ENCODE peak calls at places on chromosome 3, in four cellular contexts. O, M, C and A are unnamed samples.

GRCh38 chr3:22117751-22118346 is 366.8 kb upstream of the ZNF385D start:
- DNase-seq in O (peak; percentile 53), M (no peak), C (peak; percentile 34), A (peak; percentile 11)

GRCh38 chr3:15386352-15386751 is 41.0 kb downstream of the METTL6 start:
- DNase-seq in O (no peak), M (no peak), C (no peak), A (no peak)

GRCh38 chr3:37962906-37963486 is 27.6 kb upstream of the VILL start:
- DNase-seq in O (no peak), M (no peak), C (no peak), A (no peak)

GRCh38 chr3:28210968-28211713 is 30.3 kb upstream of the CMC1 start:
- DNase-seq in O (no peak), M (no peak), C (no peak), A (no peak)

GRCh38 chr3:167691366-167691765 is 37.6 kb upstream of the WDR49 start:
- DNase-seq in O (no peak), M (no peak), C (no peak), A (no peak)

GRCh38 chr3:181723064-181723463 is 11.3 kb downstream of the SOX2 start:
- DNase-seq in O (no peak), M (no peak), C (no peak), A (no peak)

GRCh38 chr3:134487406-134487805 is 1.5 kb downstream of the CEP63 start:
- DNase-seq in O (no peak), M (no peak), C (no peak), A (no peak)

GRCh38 chr3:8386221-8386620 is 115.4 kb upstream of the LMCD1 start:
- DNase-seq in O (no peak), M (no peak), C (no peak), A (no peak)

GRCh38 chr3:125054436-125055164 is 1.2 kb downstream of the HEG1 start:
- DNase-seq in O (peak; percentile 26), M (no peak), C (peak; percentile 85), A (no peak)

GRCh38 chr3:82572721-82573120 is 811.3 kb upstream of the GBE1 start:
- DNase-seq in O (no peak), M (no peak), C (no peak), A (no peak)

GRCh38 chr3:125585595-125586223 is 9.6 kb downstream of the OSBPL11 start:
- DNase-seq in O (peak; percentile 64), M (no peak), C (peak; percentile 56), A (peak; percentile 60)

GRCh38 chr3:127151992-127152391 is 40.9 kb upstream of the PRR23E start:
- DNase-seq in O (no peak), M (no peak), C (no peak), A (no peak)

GRCh38 chr3:41155834-41156233 is 43.5 kb upstream of the CTNNB1 start:
- DNase-seq in O (no peak), M (no peak), C (no peak), A (no peak)

GRCh38 chr3:81601707-81602305 is 159.6 kb downstream of the GBE1 start:
- DNase-seq in O (no peak), M (no peak), C (no peak), A (no peak)

GRCh38 chr3:138479355-138479964 is 45.0 kb downstream of the ESYT3 start:
- DNase-seq in O (peak; percentile 44), M (no peak), C (peak; percentile 50), A (peak; percentile 58)

GRCh38 chr3:10542518-10542917 is 37.1 kb upstream of the ATP2B2 start:
- DNase-seq in O (no peak), M (no peak), C (no peak), A (no peak)

GRCh38 chr3:21954709-21955108 is 203.7 kb upstream of the ZNF385D start:
- DNase-seq in O (no peak), M (no peak), C (no peak), A (no peak)

GRCh38 chr3:81186412-81186811 is 575.0 kb downstream of the GBE1 start:
- DNase-seq in O (no peak), M (no peak), C (no peak), A (no peak)

GRCh38 chr3:144060881-144061280 is 89.3 kb downstream of the DIPK2A start:
- DNase-seq in O (no peak), M (no peak), C (no peak), A (no peak)

GRCh38 chr3:63450023-63450422 is 171.9 kb downstream of the SYNPR start:
- DNase-seq in O (no peak), M (no peak), C (no peak), A (no peak)

GRCh38 chr3:155024006-155024638 is 56.0 kb upstream of the MME start:
- DNase-seq in O (no peak), M (no peak), C (no peak), A (no peak)

GRCh38 chr3:87191641-87192040 is 35.5 kb upstream of the CHMP2B start:
- DNase-seq in O (no peak), M (no peak), C (no peak), A (no peak)

GRCh38 chr3:85475346-85475745 is 516.6 kb downstream of the CADM2 start:
- DNase-seq in O (no peak), M (no peak), C (no peak), A (no peak)

GRCh38 chr3:77196146-77196545 is 156.2 kb downstream of the ROBO2 start:
- DNase-seq in O (no peak), M (no peak), C (no peak), A (no peak)

GRCh38 chr3:32219537-32219936 is 18.9 kb upstream of the CMTM8 start:
- DNase-seq in O (peak; percentile 10), M (no peak), C (no peak), A (no peak)

GRCh38 chr3:129602730-129603560 is 3.5 kb downstream of the PLXND1 start:
- DNase-seq in O (peak; percentile 81), M (no peak), C (peak; percentile 55), A (peak; percentile 58)

GRCh38 chr3:183697610-183698317 is at the start of gene YEATS2:
- DNase-seq in O (peak; percentile 68), M (peak; percentile 17), C (peak; percentile 31), A (peak; percentile 95)

GRCh38 chr3:55305714-55306485 is 181.2 kb downstream of the WNT5A start:
- DNase-seq in O (no peak), M (no peak), C (no peak), A (no peak)

GRCh38 chr3:142098974-142099373 is 50.4 kb downstream of the TFDP2 start:
- DNase-seq in O (no peak), M (no peak), C (no peak), A (peak; percentile 25)

GRCh38 chr3:31448035-31448881 is 84.5 kb upstream of the STT3B start:
- DNase-seq in O (peak; percentile 38), M (peak; percentile 13), C (peak; percentile 53), A (no peak)

GRCh38 chr3:36876181-36876936 is 68.5 kb downstream of the TRANK1 start:
- DNase-seq in O (no peak), M (no peak), C (no peak), A (peak; percentile 43)

GRCh38 chr3:36944012-36944640 is 728 bp downstream of the TRANK1 start:
- DNase-seq in O (peak; percentile 49), M (no peak), C (no peak), A (no peak)

DNA sequence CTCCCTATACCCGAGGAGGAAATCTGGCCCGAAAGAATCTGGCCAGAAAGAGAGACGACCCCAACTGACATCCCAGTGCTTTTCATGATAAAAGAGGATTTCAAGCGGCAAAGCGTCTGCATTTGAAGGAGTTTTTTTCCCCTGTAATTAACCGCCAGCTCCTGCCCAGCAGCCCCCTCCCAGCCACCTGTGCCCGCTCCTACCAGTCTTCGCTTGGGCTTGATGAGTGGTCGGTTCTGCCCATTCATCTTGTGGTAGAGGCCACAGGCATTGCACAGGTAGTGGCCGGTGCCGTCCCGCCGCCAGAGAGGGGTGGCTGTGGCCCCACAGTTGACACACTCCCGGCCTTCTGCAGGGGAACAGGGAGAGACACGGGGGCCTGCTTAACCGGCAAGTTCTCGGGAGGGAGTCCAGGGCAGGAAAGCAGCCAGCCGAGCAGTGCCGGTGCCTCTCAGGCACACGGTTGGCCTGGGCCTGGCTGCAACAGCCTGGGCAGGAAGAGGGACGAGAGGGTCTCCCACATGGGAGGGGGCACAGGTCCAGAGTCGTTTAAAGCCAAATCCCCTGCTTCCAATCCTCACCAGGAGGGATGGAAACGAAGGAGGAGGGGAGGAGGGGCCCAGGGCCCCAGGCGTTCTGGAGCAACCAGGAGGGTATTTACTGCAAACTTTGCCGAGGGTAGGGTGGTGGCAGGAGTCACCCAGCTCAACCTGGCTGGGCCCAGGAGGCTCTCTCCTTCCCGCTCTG is 9.2 kb downstream of the GATA2 start:
- DNase-seq in O (no peak), M (no peak), C (no peak), A (no peak)
- TF ChIP-seq RNF2 in O (no peak), M (no peak), C (no peak), A (no peak)

GRCh38 chr3:150737874-150738679 is 24.9 kb downstream of the SIAH2 start:
- DNase-seq in O (no peak), M (no peak), C (peak; percentile 96), A (peak; percentile 89)
- TF ChIP-seq RNF2 in O (no peak), M (no peak), C (no peak), A (peak; percentile 41)

DNA sequence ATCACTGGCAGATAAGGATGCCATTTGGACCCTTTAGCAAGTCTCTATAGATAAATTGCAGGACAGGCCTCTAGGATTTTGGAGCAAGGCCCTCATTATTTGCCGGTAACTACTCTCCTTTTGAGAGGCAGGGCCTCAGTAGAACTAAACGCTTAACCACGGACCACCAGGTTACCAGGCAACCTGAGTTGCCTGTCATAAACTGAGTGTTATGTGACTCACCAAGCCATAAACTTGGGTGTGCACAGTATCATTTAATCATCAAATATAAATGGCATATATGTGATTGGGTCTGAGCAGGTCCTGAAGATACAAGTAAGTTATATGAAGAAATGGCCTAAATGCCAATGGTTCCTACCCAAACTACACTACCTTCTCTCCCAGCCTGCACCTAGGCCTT is 93.2 kb downstream of the BCHE start:
- DNase-seq in O (no peak), M (no peak), C (no peak), A (no peak)
- TF ChIP-seq RNF2 in O (no peak), M (no peak), C (no peak), A (no peak)

GRCh38 chr3:66452247-66453040 is 48.4 kb downstream of the LRIG1 start:
- DNase-seq in O (no peak), M (no peak), C (no peak), A (no peak)
- TF ChIP-seq RNF2 in O (no peak), M (no peak), C (no peak), A (no peak)

GRCh38 chr3:99012051-99012450 is 110.6 kb upstream of the DCBLD2 start:
- DNase-seq in O (no peak), M (no peak), C (no peak), A (no peak)
- TF ChIP-seq RNF2 in O (no peak), M (no peak), C (no peak), A (no peak)

DNA sequence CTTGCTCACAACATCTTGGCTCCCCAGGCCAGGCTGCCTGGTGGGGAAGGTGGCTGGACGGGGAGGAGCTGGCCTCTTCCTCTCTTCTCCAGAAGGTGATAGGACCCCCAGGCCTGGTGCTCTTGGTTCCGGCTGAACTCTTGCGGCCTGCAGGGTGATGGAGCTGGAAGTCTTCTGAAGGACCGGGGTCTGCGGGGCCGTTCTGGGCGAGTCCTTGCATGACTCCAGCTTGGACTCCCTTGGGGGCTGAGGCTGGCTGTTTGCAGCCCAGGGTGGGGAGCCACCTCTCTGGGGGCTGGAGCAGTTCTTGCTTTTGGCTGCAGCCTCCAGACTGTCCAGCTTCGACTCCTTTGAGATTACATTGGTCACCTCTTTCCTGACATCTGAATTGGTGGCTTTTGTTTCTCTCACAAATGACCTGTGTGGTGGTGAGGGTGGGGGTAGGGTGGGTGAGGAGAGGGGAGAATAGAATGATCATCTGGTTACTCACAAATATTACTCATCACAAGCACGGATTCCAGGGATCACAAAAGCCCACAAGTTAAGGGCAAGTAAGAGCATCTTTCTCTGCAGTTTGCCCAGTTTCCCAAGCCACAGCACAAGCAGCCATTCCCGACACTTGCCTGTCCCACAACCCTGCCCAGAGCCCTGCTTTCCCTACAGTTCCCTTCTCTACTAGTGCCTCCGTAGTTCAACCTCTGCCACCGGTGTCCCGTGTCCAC is 149.1 kb upstream of the HACD2 start:
- DNase-seq in O (peak; percentile 23), M (no peak), C (peak; percentile 25), A (no peak)
- TF ChIP-seq RNF2 in O (no peak), M (no peak), C (no peak), A (no peak)

GRCh38 chr3:169044341-169045113 is 619.0 kb downstream of the MECOM start:
- DNase-seq in O (peak; percentile 2), M (no peak), C (no peak), A (no peak)
- TF ChIP-seq RNF2 in O (no peak), M (no peak), C (no peak), A (no peak)